ENCODE peak calls at places on chromosomes 11 and 22, in five cellular contexts. E is GM12878, Q is H1, I is K562, V is HepG2. U is an unnamed sample.

GRCh38 chr11:72230764-72231365 is 6.3 kb downstream of the INPPL1 start:
- DNase-seq in E (no peak), Q (no peak), I (no peak), V (no peak), U (no peak)

GRCh38 chr22:50228366-50228765 is 16.5 kb downstream of the TUBGCP6 start:
- DNase-seq in E (no peak), Q (no peak), I (no peak), V (no peak), U (no peak)

GRCh38 chr22:30390974-30391691 is 3.9 kb upstream of the RNF215 start:
- DNase-seq in E (peak), Q (peak), I (peak), V (peak), U (peak)

GRCh38 chr22:45001653-45002052 is 8.2 kb downstream of the PHF21B start:
- DNase-seq in E (no peak), Q (no peak), I (no peak), V (no peak), U (no peak)

GRCh38 chr11:111635706-111636045 is 33.4 kb downstream of the SIK2 start:
- DNase-seq in E (no peak), Q (no peak), I (peak), V (no peak), U (no peak)

GRCh38 chr11:1516273-1517067 is 29.9 kb upstream of the MOB2 start:
- DNase-seq in E (no peak), Q (no peak), I (no peak), V (no peak), U (no peak)

GRCh38 chr22:26734339-26735018 is 77.1 kb downstream of the MIAT start:
- DNase-seq in E (no peak), Q (no peak), I (no peak), V (no peak), U (no peak)

GRCh38 chr11:122717264-122717867 is 61.8 kb downstream of the UBASH3B start:
- DNase-seq in E (peak), Q (no peak), I (no peak), V (no peak), U (no peak)

GRCh38 chr11:30364139-30364875 is 41.4 kb downstream of the ARL14EP start:
- DNase-seq in E (no peak), Q (no peak), I (peak), V (no peak), U (no peak)

GRCh38 chr22:44313385-44314006 is 745 bp upstream of the SHISAL1 start:
- DNase-seq in E (no peak), Q (no peak), I (no peak), V (no peak), U (no peak)

GRCh38 chr22:29393019-29393608 is 4.7 kb upstream of the AP1B1 start:
- DNase-seq in E (no peak), Q (no peak), I (no peak), V (no peak), U (no peak)

GRCh38 chr11:99773646-99774045 is 752.9 kb downstream of the CNTN5 start:
- DNase-seq in E (no peak), Q (no peak), I (no peak), V (peak), U (no peak)

GRCh38 chr22:41831828-41832552 is 915 bp upstream of the SREBF2 start:
- DNase-seq in E (no peak), Q (no peak), I (no peak), V (no peak), U (no peak)

GRCh38 chr11:89443366-89444303 is 47.5 kb downstream of the NOX4 start:
- DNase-seq in E (no peak), Q (no peak), I (no peak), V (no peak), U (no peak)
- TF ChIP-seq SP1 in E (no peak), Q (no peak), I (no peak), V (no peak), U (no peak)

DNA sequence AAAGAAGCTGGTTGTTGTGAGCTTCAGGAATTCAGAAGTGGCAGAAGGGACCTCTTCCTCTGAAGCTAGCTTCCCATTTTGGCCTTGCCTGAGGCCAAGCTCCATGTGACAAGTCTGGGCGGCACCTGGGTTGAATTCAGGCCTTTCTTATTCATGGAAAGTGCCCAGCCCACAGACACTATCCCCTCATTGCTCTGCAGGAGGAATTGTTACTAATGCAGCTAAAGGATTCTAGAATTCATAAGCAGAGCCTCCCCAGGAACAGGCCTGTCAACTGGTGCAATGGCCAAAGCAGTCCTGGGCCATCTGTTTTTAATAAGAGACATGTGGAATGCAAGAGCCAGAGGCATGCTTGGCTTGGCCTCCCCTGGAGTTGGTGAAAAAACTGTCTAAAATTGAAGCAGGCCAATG is 71.4 kb downstream of the SLC1A2 start:
- DNase-seq in E (no peak), Q (no peak), I (no peak), V (no peak), U (no peak)
- H3K9ac ChIP-seq in E (no peak), Q (no peak), I (no peak), V (no peak), U (no peak)

DNA sequence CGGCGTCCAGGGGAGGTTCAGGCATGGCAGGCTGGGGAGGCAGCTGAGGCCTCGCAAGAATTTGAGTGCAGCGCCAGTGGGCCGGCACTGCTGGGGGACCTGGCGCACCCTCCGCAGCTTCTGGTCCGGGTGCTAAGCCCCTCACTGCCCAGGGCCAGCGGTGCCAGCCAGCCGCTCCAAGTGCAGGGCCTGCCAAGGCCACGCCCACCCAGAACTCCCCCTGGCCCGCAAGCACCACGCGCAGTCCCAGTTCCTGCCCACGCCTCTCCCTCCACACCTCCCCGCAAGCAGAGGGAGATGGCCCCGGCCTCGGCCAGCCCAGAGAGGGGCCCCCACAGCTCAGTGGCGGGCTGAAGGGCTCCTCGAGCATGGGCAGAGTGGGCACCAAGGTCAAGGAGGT is 2017.3 kb downstream of the LRRC4C start:
- DNase-seq in E (no peak), Q (no peak), I (no peak), V (no peak), U (no peak)
- TF ChIP-seq SP1 in E (no peak), Q (no peak), I (no peak), V (no peak), U (no peak)

DNA sequence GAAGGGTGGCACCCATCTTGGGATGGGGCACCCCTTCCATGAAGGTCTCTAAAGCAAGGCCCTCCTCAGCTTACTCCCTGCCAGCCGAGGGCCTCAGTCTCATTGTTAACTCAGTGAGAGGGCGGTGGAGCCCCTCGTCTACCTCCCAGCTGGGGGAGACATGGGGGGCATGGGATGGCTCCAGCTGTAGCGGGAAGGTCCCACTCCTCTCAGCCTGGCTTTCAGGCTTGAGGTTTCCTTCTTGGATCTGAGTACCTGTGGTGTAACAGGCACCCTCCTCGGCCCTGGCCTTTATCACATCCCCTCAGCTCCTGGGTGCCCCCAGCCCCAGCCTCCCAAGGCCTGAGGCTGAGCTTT is 2.0 kb downstream of the MIF start:
- DNase-seq in E (no peak), Q (no peak), I (no peak), V (no peak), U (no peak)
- H3K9ac ChIP-seq in E (peak), Q (no peak), I (peak), V (peak), U (peak)